ENCODE peak calls at places on chromosomes 12 and 14, in seven cellular contexts. One of them, this sample, is unnamed.

GRCh38 chr12:52074006-52074405 is 4.2 kb downstream of the ATG101 start:
- DNase-seq in adrenal gland: peak
- DNase-seq in lower lobe of right lung: peak
- DNase-seq in psoas muscle: no peak
- DNase-seq in tibial artery: no peak
- DNase-seq in GM06990: no peak
- DNase-seq in esophagus squamous epithelium: no peak
- DNase-seq in this sample: no peak

GRCh38 chr14:104930526-104931322 is 6.0 kb downstream of the PLD4 start:
- DNase-seq in adrenal gland: no peak
- DNase-seq in lower lobe of right lung: no peak
- DNase-seq in psoas muscle: no peak
- DNase-seq in tibial artery: no peak
- DNase-seq in GM06990: no peak
- DNase-seq in esophagus squamous epithelium: no peak
- DNase-seq in this sample: peak

GRCh38 chr12:67747869-67748760 is 99.6 kb downstream of the DYRK2 start:
- DNase-seq in adrenal gland: peak
- DNase-seq in lower lobe of right lung: no peak
- DNase-seq in psoas muscle: peak
- DNase-seq in tibial artery: no peak
- DNase-seq in GM06990: no peak
- DNase-seq in esophagus squamous epithelium: no peak
- DNase-seq in this sample: no peak

GRCh38 chr12:65282840-65283239 is 4.4 kb downstream of the MSRB3 start:
- DNase-seq in adrenal gland: no peak
- DNase-seq in lower lobe of right lung: no peak
- DNase-seq in psoas muscle: no peak
- DNase-seq in tibial artery: no peak
- DNase-seq in GM06990: no peak
- DNase-seq in esophagus squamous epithelium: no peak
- DNase-seq in this sample: no peak

GRCh38 chr12:101927042-101927441 is 49.7 kb downstream of the DRAM1 start:
- DNase-seq in adrenal gland: no peak
- DNase-seq in lower lobe of right lung: no peak
- DNase-seq in psoas muscle: no peak
- DNase-seq in tibial artery: no peak
- DNase-seq in GM06990: no peak
- DNase-seq in esophagus squamous epithelium: no peak
- DNase-seq in this sample: no peak

GRCh38 chr14:90568405-90568804 is 171.6 kb downstream of the CALM1 start:
- DNase-seq in adrenal gland: no peak
- DNase-seq in lower lobe of right lung: no peak
- DNase-seq in psoas muscle: peak
- DNase-seq in tibial artery: no peak
- DNase-seq in GM06990: no peak
- DNase-seq in esophagus squamous epithelium: no peak
- DNase-seq in this sample: no peak

GRCh38 chr14:33386771-33387170 is 448.1 kb downstream of the NPAS3 start:
- DNase-seq in adrenal gland: no peak
- DNase-seq in lower lobe of right lung: no peak
- DNase-seq in psoas muscle: no peak
- DNase-seq in tibial artery: no peak
- DNase-seq in GM06990: no peak
- DNase-seq in esophagus squamous epithelium: no peak
- DNase-seq in this sample: no peak

GRCh38 chr12:62642509-62642908 is 175.9 kb downstream of the MON2 start:
- DNase-seq in adrenal gland: no peak
- DNase-seq in lower lobe of right lung: no peak
- DNase-seq in psoas muscle: no peak
- DNase-seq in tibial artery: no peak
- DNase-seq in GM06990: no peak
- DNase-seq in esophagus squamous epithelium: no peak
- DNase-seq in this sample: no peak

GRCh38 chr12:93608313-93608712 is 35.8 kb downstream of the SOCS2 start:
- DNase-seq in adrenal gland: no peak
- DNase-seq in lower lobe of right lung: no peak
- DNase-seq in psoas muscle: no peak
- DNase-seq in tibial artery: no peak
- DNase-seq in GM06990: no peak
- DNase-seq in esophagus squamous epithelium: no peak
- DNase-seq in this sample: no peak

GRCh38 chr14:100215330-100215885 is 23.5 kb upstream of the YY1 start:
- DNase-seq in adrenal gland: no peak
- DNase-seq in lower lobe of right lung: no peak
- DNase-seq in psoas muscle: no peak
- DNase-seq in tibial artery: no peak
- DNase-seq in GM06990: no peak
- DNase-seq in esophagus squamous epithelium: no peak
- DNase-seq in this sample: no peak

GRCh38 chr14:29077916-29078315 is 311.3 kb downstream of the FOXG1 start:
- DNase-seq in adrenal gland: no peak
- DNase-seq in lower lobe of right lung: no peak
- DNase-seq in psoas muscle: no peak
- DNase-seq in tibial artery: no peak
- DNase-seq in GM06990: no peak
- DNase-seq in esophagus squamous epithelium: no peak
- DNase-seq in this sample: no peak

GRCh38 chr12:5243014-5243413 is 188.9 kb upstream of the NTF3 start:
- DNase-seq in adrenal gland: no peak
- DNase-seq in lower lobe of right lung: no peak
- DNase-seq in psoas muscle: no peak
- DNase-seq in tibial artery: no peak
- DNase-seq in GM06990: no peak
- DNase-seq in esophagus squamous epithelium: no peak
- DNase-seq in this sample: no peak

GRCh38 chr14:20516921-20517320 is 11.6 kb downstream of the RNASE10 start:
- DNase-seq in adrenal gland: no peak
- DNase-seq in lower lobe of right lung: no peak
- DNase-seq in psoas muscle: no peak
- DNase-seq in tibial artery: no peak
- DNase-seq in GM06990: no peak
- DNase-seq in esophagus squamous epithelium: no peak
- DNase-seq in this sample: no peak

GRCh38 chr12:57905812-57906475 is 35.4 kb upstream of the ATP23 start:
- DNase-seq in adrenal gland: no peak
- DNase-seq in lower lobe of right lung: no peak
- DNase-seq in psoas muscle: no peak
- DNase-seq in tibial artery: no peak
- DNase-seq in GM06990: no peak
- DNase-seq in esophagus squamous epithelium: no peak
- DNase-seq in this sample: no peak

DNA sequence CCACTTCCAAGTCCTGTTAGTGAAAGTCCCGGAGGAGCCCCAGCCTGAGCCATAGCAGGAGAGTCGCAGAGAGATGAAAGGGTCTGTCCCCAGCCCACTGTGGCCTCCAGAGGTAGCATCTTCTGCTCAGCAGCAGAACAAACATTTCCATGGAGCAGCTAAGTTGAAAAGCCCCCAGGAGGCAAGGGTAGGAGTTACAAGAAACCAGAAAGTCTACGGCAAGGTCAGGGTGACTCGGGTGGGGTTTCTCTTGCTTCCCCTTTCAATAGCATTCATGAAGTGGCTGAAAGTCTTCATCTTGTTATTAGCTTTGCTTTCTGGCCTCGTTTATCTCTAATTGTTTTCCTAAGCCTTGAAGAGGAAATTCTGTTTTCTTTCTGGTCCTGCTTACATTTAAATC is 151.2 kb upstream of the DIO3 start:
- DNase-seq in adrenal gland: no peak
- DNase-seq in lower lobe of right lung: no peak
- DNase-seq in psoas muscle: no peak
- DNase-seq in tibial artery: no peak
- DNase-seq in GM06990: no peak
- DNase-seq in esophagus squamous epithelium: no peak
- DNase-seq in this sample: no peak
- TF ChIP-seq CTCF in adrenal gland: no peak
- TF ChIP-seq CTCF in lower lobe of right lung: no peak
- TF ChIP-seq CTCF in psoas muscle: no peak
- TF ChIP-seq CTCF in tibial artery: no peak
- TF ChIP-seq CTCF in GM06990: no peak
- TF ChIP-seq CTCF in esophagus squamous epithelium: no peak
- TF ChIP-seq CTCF in this sample: no peak

DNA sequence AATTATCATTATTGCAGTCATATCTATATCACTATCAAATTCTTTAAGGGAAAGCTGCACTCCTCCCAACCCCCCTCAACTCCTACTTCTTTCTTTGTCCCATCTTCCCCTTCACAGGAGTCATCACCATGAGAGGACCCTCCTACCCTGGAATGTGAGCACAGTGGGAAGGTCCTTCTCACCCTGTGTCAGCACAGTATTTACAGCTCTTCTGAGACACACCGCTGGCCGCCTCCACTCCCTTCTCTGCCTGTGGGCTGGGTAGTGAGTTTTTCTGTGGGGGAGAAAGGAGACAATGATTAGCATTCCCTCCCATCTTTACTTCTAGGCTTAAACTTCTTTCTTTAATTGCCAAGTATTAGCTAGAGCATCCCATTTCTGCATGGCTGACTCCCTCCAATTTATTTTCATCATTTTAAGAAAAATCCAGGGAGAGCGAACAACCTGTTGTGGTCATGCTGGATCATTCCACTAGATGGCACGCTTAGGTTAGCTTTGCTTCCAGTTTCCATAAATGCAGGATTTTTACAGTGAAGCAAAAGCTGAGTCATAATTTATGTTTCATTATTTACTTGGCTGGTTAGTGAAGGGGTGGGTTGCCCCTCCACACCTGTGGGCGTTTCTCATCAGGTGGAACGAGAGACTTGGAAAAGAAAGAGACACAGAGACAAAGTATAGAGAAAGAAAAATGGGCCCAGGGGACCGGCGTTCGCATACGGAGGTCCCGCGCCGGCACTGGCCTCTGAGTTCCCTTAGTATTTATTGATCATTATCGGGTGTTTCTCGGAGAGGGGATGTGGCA is 188.5 kb downstream of the ALX1 start:
- DNase-seq in adrenal gland: peak
- DNase-seq in lower lobe of right lung: peak
- DNase-seq in psoas muscle: no peak
- DNase-seq in tibial artery: peak
- DNase-seq in GM06990: peak
- DNase-seq in esophagus squamous epithelium: no peak
- DNase-seq in this sample: peak
- TF ChIP-seq CTCF in adrenal gland: peak
- TF ChIP-seq CTCF in lower lobe of right lung: peak
- TF ChIP-seq CTCF in psoas muscle: peak
- TF ChIP-seq CTCF in tibial artery: peak
- TF ChIP-seq CTCF in GM06990: peak
- TF ChIP-seq CTCF in esophagus squamous epithelium: peak
- TF ChIP-seq CTCF in this sample: peak

GRCh38 chr14:22168092-22168955 is 420.7 kb downstream of the DAD1 start:
- DNase-seq in adrenal gland: no peak
- DNase-seq in lower lobe of right lung: no peak
- DNase-seq in psoas muscle: no peak
- DNase-seq in tibial artery: no peak
- DNase-seq in GM06990: no peak
- DNase-seq in esophagus squamous epithelium: no peak
- DNase-seq in this sample: no peak
- TF ChIP-seq CTCF in adrenal gland: no peak
- TF ChIP-seq CTCF in lower lobe of right lung: no peak
- TF ChIP-seq CTCF in psoas muscle: no peak
- TF ChIP-seq CTCF in tibial artery: no peak
- TF ChIP-seq CTCF in GM06990: no peak
- TF ChIP-seq CTCF in esophagus squamous epithelium: no peak
- TF ChIP-seq CTCF in this sample: no peak

GRCh38 chr12:82627799-82628198 is 58.9 kb upstream of the TMTC2 start:
- DNase-seq in adrenal gland: no peak
- DNase-seq in lower lobe of right lung: no peak
- DNase-seq in psoas muscle: no peak
- DNase-seq in tibial artery: no peak
- DNase-seq in GM06990: no peak
- DNase-seq in esophagus squamous epithelium: no peak
- DNase-seq in this sample: peak
- TF ChIP-seq CTCF in adrenal gland: peak
- TF ChIP-seq CTCF in lower lobe of right lung: no peak
- TF ChIP-seq CTCF in psoas muscle: peak
- TF ChIP-seq CTCF in tibial artery: no peak
- TF ChIP-seq CTCF in GM06990: peak
- TF ChIP-seq CTCF in esophagus squamous epithelium: peak
- TF ChIP-seq CTCF in this sample: peak

GRCh38 chr12:42482086-42482819 is 107.3 kb downstream of the PRICKLE1 start:
- DNase-seq in adrenal gland: peak
- DNase-seq in lower lobe of right lung: peak
- DNase-seq in psoas muscle: peak
- DNase-seq in tibial artery: no peak
- DNase-seq in GM06990: no peak
- DNase-seq in esophagus squamous epithelium: no peak
- DNase-seq in this sample: no peak

GRCh38 chr12:42482820-42483533 is 106.6 kb downstream of the PRICKLE1 start:
- DNase-seq in adrenal gland: peak
- DNase-seq in lower lobe of right lung: peak
- DNase-seq in psoas muscle: peak
- DNase-seq in tibial artery: peak
- DNase-seq in GM06990: peak
- DNase-seq in esophagus squamous epithelium: no peak
- DNase-seq in this sample: peak

GRCh38 chr12:42484996-42485395 is 104.5 kb downstream of the PRICKLE1 start:
- DNase-seq in adrenal gland: no peak
- DNase-seq in lower lobe of right lung: no peak
- DNase-seq in psoas muscle: no peak
- DNase-seq in tibial artery: no peak
- DNase-seq in GM06990: no peak
- DNase-seq in esophagus squamous epithelium: no peak
- DNase-seq in this sample: no peak

GRCh38 chr12:42481368-42481767 is 108.2 kb downstream of the PRICKLE1 start:
- DNase-seq in adrenal gland: no peak
- DNase-seq in lower lobe of right lung: no peak
- DNase-seq in psoas muscle: no peak
- DNase-seq in tibial artery: no peak
- DNase-seq in GM06990: no peak
- DNase-seq in esophagus squamous epithelium: no peak
- DNase-seq in this sample: no peak

GRCh38 chr12:42483534-42483857 is 106.0 kb downstream of the PRICKLE1 start:
- DNase-seq in adrenal gland: no peak
- DNase-seq in lower lobe of right lung: no peak
- DNase-seq in psoas muscle: no peak
- DNase-seq in tibial artery: no peak
- DNase-seq in GM06990: peak
- DNase-seq in esophagus squamous epithelium: no peak
- DNase-seq in this sample: peak
- TF ChIP-seq CTCF in adrenal gland: no peak
- TF ChIP-seq CTCF in lower lobe of right lung: no peak
- TF ChIP-seq CTCF in psoas muscle: no peak
- TF ChIP-seq CTCF in tibial artery: no peak
- TF ChIP-seq CTCF in GM06990: no peak
- TF ChIP-seq CTCF in esophagus squamous epithelium: no peak
- TF ChIP-seq CTCF in this sample: no peak